ENCODE peak calls at places on chromosomes 6 and 20, in seven cellular contexts. E is SK-N-SH, D is H1, U is ovary, Q is suprapubic skin, I is K562, Y is stomach. F is an unnamed sample.
A peak's percentile ranks its signal among the peaks of the same experiment; 100 is the strongest.

GRCh38 chr20:24993337-24994185 is 1.0 kb upstream of the APMAP start:
- DNase-seq in E (no peak), D (no peak), U (no peak), Q (no peak), I (no peak), Y (no peak), F (no peak)

GRCh38 chr20:38534756-38535155 is 46.2 kb upstream of the ADIG start:
- DNase-seq in E (no peak), D (no peak), U (no peak), Q (no peak), I (no peak), Y (no peak), F (no peak)

GRCh38 chr6:34598725-34599124 is 42.6 kb upstream of the SPDEF start:
- DNase-seq in E (no peak), D (no peak), U (no peak), Q (no peak), I (no peak), Y (no peak), F (no peak)

GRCh38 chr6:34154668-34155447 is 9.0 kb upstream of the GRM4 start:
- DNase-seq in E (peak; percentile 98), D (no peak), U (peak; percentile 75), Q (peak; percentile 60), I (peak; percentile 97), Y (peak; percentile 57), F (peak; percentile 53)

GRCh38 chr6:153096031-153096430 is 35.1 kb downstream of the RGS17 start:
- DNase-seq in E (no peak), D (no peak), U (no peak), Q (no peak), I (no peak), Y (no peak), F (no peak)

GRCh38 chr6:81797594-81797993 is 45.1 kb upstream of the TENT5A start:
- DNase-seq in E (no peak), D (no peak), U (no peak), Q (no peak), I (no peak), Y (no peak), F (no peak)

GRCh38 chr6:40947876-40948514 is 91.0 kb downstream of the UNC5CL start:
- DNase-seq in E (no peak), D (no peak), U (no peak), Q (no peak), I (no peak), Y (no peak), F (no peak)

GRCh38 chr20:18683839-18684238 is 96.0 kb downstream of the DTD1 start:
- DNase-seq in E (no peak), D (no peak), U (no peak), Q (no peak), I (no peak), Y (no peak), F (no peak)

GRCh38 chr20:24661255-24661654 is 191.8 kb downstream of the SYNDIG1 start:
- DNase-seq in E (no peak), D (no peak), U (no peak), Q (no peak), I (no peak), Y (no peak), F (no peak)

GRCh38 chr6:145278163-145278807 is 457.0 kb downstream of the EPM2A start:
- DNase-seq in E (no peak), D (no peak), U (no peak), Q (no peak), I (no peak), Y (no peak), F (no peak)

GRCh38 chr6:75930954-75931689 is 141.3 kb downstream of the IMPG1 start:
- DNase-seq in E (no peak), D (no peak), U (no peak), Q (no peak), I (no peak), Y (no peak), F (no peak)

GRCh38 chr6:81772741-81773140 is 20.3 kb upstream of the TENT5A start:
- DNase-seq in E (no peak), D (no peak), U (no peak), Q (no peak), I (no peak), Y (no peak), F (no peak)

GRCh38 chr6:35142578-35142977 is 1.4 kb upstream of the TCP11 start:
- DNase-seq in E (no peak), D (no peak), U (no peak), Q (no peak), I (no peak), Y (no peak), F (no peak)

GRCh38 chr6:32947552-32948465 is 5.1 kb downstream of the HLA-DMA start:
- DNase-seq in E (peak; percentile 21), D (peak; percentile 15), U (no peak), Q (no peak), I (no peak), Y (no peak), F (peak; percentile 69)

GRCh38 chr20:15179426-15180190 is 842.2 kb upstream of the FLRT3 start:
- DNase-seq in E (no peak), D (no peak), U (no peak), Q (no peak), I (no peak), Y (no peak), F (peak; percentile 11)

GRCh38 chr20:53522696-53523095 is 70.9 kb downstream of the ZNF217 start:
- DNase-seq in E (no peak), D (no peak), U (no peak), Q (no peak), I (no peak), Y (no peak), F (no peak)

GRCh38 chr20:54195483-54196472 is 12.1 kb upstream of the PFDN4 start:
- DNase-seq in E (no peak), D (no peak), U (no peak), Q (no peak), I (no peak), Y (no peak), F (no peak)

GRCh38 chr6:169795196-169795595 is 43.8 kb downstream of the ERMARD start:
- DNase-seq in E (no peak), D (no peak), U (no peak), Q (no peak), I (no peak), Y (no peak), F (no peak)

DNA sequence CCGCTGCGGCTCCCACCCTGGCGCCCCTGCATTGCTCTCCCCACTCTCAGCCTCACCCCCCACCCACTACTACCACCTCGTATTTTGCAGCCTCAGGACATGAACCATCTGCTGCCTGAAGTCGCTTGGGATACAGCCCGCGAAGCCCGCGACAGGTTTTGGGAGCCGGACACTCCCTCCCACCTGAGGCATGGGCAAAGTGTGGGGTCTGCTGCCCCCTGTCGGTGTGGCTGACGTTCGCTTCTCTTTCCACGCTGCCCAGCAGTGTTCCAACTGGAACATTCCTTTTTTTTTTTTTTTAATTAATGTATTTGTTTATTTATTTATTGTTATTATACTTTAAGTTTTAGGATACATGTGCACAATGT is 15.3 kb upstream of the LPA start:
- DNase-seq in E (peak; percentile 42), D (peak; percentile 25), U (peak; percentile 31), Q (no peak), I (peak; percentile 50), Y (no peak), F (no peak)
- TF ChIP-seq CTCF in E (peak; percentile 32), D (peak; percentile 37), U (no peak), Q (no peak), I (peak; percentile 33), Y (no peak), F (no peak)

DNA sequence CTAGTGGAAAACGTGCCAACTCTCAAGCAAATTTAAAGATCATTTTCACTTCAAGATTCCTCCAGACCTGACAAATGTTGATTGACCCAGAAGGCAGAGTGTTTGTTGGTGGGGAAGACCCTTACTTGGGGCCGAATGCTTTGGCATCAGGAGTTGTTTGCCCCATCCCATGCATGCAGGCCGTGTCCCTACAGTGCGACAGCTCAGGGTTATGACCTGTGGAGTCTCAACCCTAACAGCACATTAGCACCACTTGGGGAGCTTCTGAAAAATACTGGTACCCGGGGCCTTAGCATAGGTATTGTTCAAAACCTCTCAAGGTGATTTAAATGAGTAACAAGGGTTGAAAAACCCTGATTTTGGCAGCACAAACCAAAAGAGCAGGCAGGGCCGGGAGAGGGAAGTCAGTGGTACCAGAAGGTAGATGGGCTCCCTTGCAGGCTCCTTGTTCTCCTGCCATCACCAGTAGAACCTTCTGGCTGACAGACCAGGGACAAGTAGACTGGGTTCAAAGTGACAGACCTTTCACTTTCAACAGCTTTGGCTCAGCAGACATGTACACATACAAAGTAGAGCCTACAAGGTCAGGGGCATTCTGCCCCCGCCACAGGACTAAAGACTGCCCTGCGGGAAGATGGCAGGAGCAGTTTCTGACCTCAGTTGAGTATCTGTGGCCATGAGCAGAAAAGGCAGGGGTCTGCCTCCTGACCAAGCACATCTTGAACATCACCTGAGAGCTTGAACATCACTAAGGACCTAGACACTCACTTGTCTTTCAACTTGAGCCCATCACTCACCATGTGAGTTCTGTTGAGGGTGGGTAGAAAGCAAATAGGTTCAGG is 39.6 kb downstream of the PLCG1 start:
- DNase-seq in E (no peak), D (no peak), U (peak; percentile 14), Q (no peak), I (no peak), Y (peak; percentile 21), F (no peak)
- H3K36me3 ChIP-seq in E (peaks cover 28% of the 10 kb centered on the region), D (peaks cover 30% of the 10 kb centered on the region), U (no peaks in the 10 kb centered on the region), Q (peaks cover 37% of the 10 kb centered on the region), I (peaks cover 52% of the 10 kb centered on the region), Y (peaks cover 46% of the 10 kb centered on the region), F (no peaks in the 10 kb centered on the region)

DNA sequence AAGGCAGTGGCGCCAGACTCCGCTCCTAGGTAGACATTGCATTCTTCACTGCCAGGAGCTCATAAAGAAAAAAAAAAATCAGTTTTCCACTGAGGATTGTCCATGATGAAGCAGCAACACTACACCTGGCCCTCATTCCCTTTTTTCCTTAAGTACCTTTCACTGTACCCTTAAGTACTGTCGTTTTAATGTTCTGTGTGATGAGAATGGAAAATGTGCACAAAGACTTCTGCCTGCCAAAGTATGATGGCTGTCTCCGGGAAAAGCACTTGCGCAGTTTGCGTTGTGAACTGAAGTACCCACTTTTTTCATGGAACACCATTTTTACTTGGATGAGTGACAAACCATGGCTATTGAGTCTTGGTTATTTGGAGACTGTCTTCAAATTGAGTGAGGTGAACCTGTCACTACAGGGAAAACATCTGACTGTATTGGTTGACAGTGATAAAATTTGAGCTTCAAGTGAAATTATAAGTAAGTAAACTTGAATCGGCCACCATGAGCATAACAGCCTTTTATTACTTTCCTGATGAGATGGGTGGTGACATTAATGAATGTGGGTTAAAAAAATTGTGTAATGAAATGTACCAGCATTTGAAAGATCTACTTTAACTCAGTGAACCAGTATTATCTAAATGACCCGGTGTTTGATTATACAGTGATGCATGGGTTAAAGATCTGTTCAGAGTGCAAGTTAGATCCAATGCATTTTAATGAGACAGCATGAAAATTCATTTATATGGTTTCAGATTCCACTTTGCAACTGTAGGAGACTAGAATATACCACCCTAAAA is 104.9 kb downstream of the NCOA3 start:
- DNase-seq in E (no peak), D (no peak), U (no peak), Q (no peak), I (no peak), Y (no peak), F (no peak)
- TF ChIP-seq EP300 in E (no peak), D (no peak), U (no peak), Q (no peak), I (no peak), Y (no peak), F (no peak)

DNA sequence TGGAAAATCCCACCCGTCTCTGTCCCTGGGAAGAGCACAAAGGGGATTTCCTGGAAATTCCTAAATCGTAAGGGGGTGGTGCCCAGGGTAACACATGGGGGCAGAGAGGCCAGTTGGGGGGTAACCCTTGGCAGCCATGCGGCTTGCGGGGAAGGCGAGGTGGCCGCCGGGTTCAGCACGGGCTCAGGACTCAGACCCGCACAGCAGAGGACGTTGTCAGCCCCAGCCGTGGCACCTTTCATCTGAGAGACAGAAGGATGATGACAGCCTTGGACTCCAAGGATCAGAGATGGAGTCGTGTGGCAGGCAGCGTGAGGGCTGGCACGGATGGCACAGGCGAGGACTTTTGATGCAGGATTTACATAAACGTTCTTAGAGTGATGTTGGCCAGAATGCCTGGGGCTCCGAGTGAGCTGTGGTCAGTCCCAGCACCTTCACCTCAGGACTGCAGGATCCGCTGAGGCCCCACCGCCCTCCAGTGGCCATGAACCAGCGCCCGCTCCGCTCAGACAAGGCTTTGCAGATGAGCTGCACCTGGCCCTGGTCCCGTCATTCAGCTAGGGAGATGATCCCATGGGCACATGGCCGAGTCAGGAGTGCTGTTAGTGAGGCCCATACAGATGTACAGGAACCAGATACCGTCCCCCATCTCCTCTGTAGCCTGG is 190.3 kb downstream of the TAF4 start:
- DNase-seq in E (peak; percentile 45), D (no peak), U (no peak), Q (no peak), I (no peak), Y (no peak), F (no peak)
- TF ChIP-seq CTCF in E (no peak), D (peak; percentile 43), U (no peak), Q (no peak), I (peak; percentile 13), Y (no peak), F (no peak)